ENCODE peak calls at places on chromosomes 6 and 20, in four cellular contexts. F is adrenal gland, M is NCI-H2029 treated with DMSO at 0.1 percent for 48 hours, O is right lobe of liver. D is an unnamed sample.
A peak's percentile ranks its signal among the peaks of the same experiment; 100 is the strongest.

GRCh38 chr20:50146732-50147662 is 6.5 kb downstream of the PEDS1 start:
- DNase-seq in F (no peak), M (peak; percentile 53), O (no peak), D (no peak)

GRCh38 chr6:120147218-120147871 is 797.8 kb upstream of the MAN1A1 start:
- DNase-seq in F (no peak), M (no peak), O (no peak), D (peak; percentile 27)

GRCh38 chr20:32206383-32207210 is 946 bp downstream of the PLAGL2 start:
- DNase-seq in F (no peak), M (no peak), O (no peak), D (no peak)

GRCh38 chr6:44464527-44465310 is 77.2 kb downstream of the CDC5L start:
- DNase-seq in F (peak; percentile 96), M (no peak), O (no peak), D (peak; percentile 86)

GRCh38 chr6:37624606-37625574 is 72.8 kb downstream of the MDGA1 start:
- DNase-seq in F (peak; percentile 78), M (peak; percentile 42), O (peak; percentile 76), D (peak; percentile 62)

GRCh38 chr20:49594929-49595311 is 27.0 kb upstream of the PTGIS start:
- DNase-seq in F (no peak), M (no peak), O (no peak), D (no peak)

GRCh38 chr6:5175195-5175594 is 85.6 kb downstream of the LYRM4 start:
- DNase-seq in F (no peak), M (no peak), O (no peak), D (peak; percentile 28)

GRCh38 chr6:83511901-83512681 is at the start of gene PRSS35:
- DNase-seq in F (peak; percentile 75), M (no peak), O (peak; percentile 62), D (peak; percentile 68)

GRCh38 chr6:34926655-34927054 is 37.6 kb downstream of the ANKS1A start:
- DNase-seq in F (no peak), M (no peak), O (no peak), D (no peak)

GRCh38 chr6:7311171-7311570 is 1.8 kb downstream of the SSR1 start:
- DNase-seq in F (no peak), M (no peak), O (no peak), D (no peak)

GRCh38 chr20:48292806-48293205 is 507.5 kb upstream of the SULF2 start:
- DNase-seq in F (no peak), M (no peak), O (no peak), D (no peak)

GRCh38 chr6:130167655-130168054 is 55.1 kb downstream of the SAMD3 start:
- DNase-seq in F (no peak), M (no peak), O (no peak), D (no peak)

GRCh38 chr6:75331134-75331533 is 46.5 kb upstream of the TMEM30A start:
- DNase-seq in F (no peak), M (no peak), O (no peak), D (no peak)

GRCh38 chr20:23641936-23642751 is 4.4 kb upstream of the CST3 start:
- DNase-seq in F (peak; percentile 81), M (no peak), O (no peak), D (peak; percentile 45)

GRCh38 chr20:6588296-6588695 is 179.2 kb upstream of the BMP2 start:
- DNase-seq in F (no peak), M (peak; percentile 28), O (no peak), D (peak; percentile 14)

GRCh38 chr6:5522147-5522546 is 260.8 kb downstream of the FARS2 start:
- DNase-seq in F (no peak), M (no peak), O (no peak), D (no peak)

GRCh38 chr6:124867126-124867525 is 95.1 kb upstream of the RNF217 start:
- DNase-seq in F (no peak), M (no peak), O (no peak), D (no peak)

GRCh38 chr6:157613011-157613522 is 210.0 kb upstream of the SNX9 start:
- DNase-seq in F (no peak), M (no peak), O (no peak), D (no peak)

GRCh38 chr20:46787986-46788762 is 78.7 kb downstream of the SLC2A10 start:
- DNase-seq in F (no peak), M (no peak), O (no peak), D (no peak)

GRCh38 chr20:57851786-57852185 is 142.0 kb upstream of the PMEPA1 start:
- DNase-seq in F (no peak), M (no peak), O (no peak), D (no peak)

GRCh38 chr20:965956-966355 is 36.2 kb downstream of the RSPO4 start:
- DNase-seq in F (no peak), M (no peak), O (no peak), D (peak; percentile 77)

GRCh38 chr20:14925286-14925685 is 587.9 kb upstream of the FLRT3 start:
- DNase-seq in F (no peak), M (no peak), O (no peak), D (no peak)

GRCh38 chr6:18022398-18023231 is 35.2 kb upstream of the KIF13A start:
- DNase-seq in F (peak; percentile 6), M (no peak), O (no peak), D (no peak)

GRCh38 chr20:58991720-58992119 is 10.7 kb downstream of the NELFCD start:
- DNase-seq in F (no peak), M (no peak), O (no peak), D (peak; percentile 47)

GRCh38 chr20:57389695-57390603 is 1.2 kb upstream of the RBM38 start:
- DNase-seq in F (no peak), M (no peak), O (peak; percentile 65), D (peak; percentile 52)

GRCh38 chr20:11917663-11918062 is at the start of gene BTBD3:
- DNase-seq in F (peak; percentile 95), M (peak; percentile 65), O (no peak), D (peak; percentile 80)

GRCh38 chr20:63317601-63318291 is 24.8 kb downstream of the COL20A1 start:
- DNase-seq in F (no peak), M (no peak), O (peak; percentile 42), D (no peak)

GRCh38 chr6:5095236-5095635 is 10.1 kb downstream of the PPP1R3G start:
- DNase-seq in F (no peak), M (no peak), O (no peak), D (no peak)

GRCh38 chr20:58611236-58612020 is 39.7 kb upstream of the STX16 start:
- DNase-seq in F (peak; percentile 70), M (no peak), O (no peak), D (peak; percentile 30)

GRCh38 chr6:153947817-153948447 is 91.1 kb upstream of the OPRM1 start:
- DNase-seq in F (peak; percentile 56), M (no peak), O (no peak), D (peak; percentile 59)

GRCh38 chr20:36273414-36274247 is 32.5 kb upstream of the DLGAP4 start:
- DNase-seq in F (peak; percentile 57), M (no peak), O (no peak), D (peak; percentile 19)

GRCh38 chr6:162727347-162728176 is at the start of the genes PACRG and PRKN:
- DNase-seq in F (peak; percentile 99), M (peak; percentile 95), O (peak; percentile 99), D (peak; percentile 100)